ENCODE peak calls at places on chromosomes 11 and 22, in nine cellular contexts. N, G, Y, R, W, L, D, A and S are unnamed samples.

GRCh38 chr11:118106789-118107335 is 20.1 kb upstream of the SMIM35 start:
- DNase-seq in N (no peak), G (no peak), Y (no peak), R (no peak), W (no peak), L (no peak), D (peak), A (no peak), S (no peak)

GRCh38 chr11:2923446-2924375 is 5.5 kb downstream of the PHLDA2 start:
- DNase-seq in N (no peak), G (no peak), Y (no peak), R (no peak), W (no peak), L (no peak), D (no peak), A (no peak), S (no peak)

GRCh38 chr11:72217856-72218745 is 1.5 kb downstream of the FOLR2 start:
- DNase-seq in N (no peak), G (no peak), Y (no peak), R (no peak), W (peak), L (no peak), D (no peak), A (no peak), S (no peak)

GRCh38 chr22:19478466-19479357 is at the start of gene UFD1:
- DNase-seq in N (peak), G (peak), Y (peak), R (peak), W (peak), L (peak), D (peak), A (peak), S (peak)

GRCh38 chr22:44170470-44170869 is 10.3 kb upstream of the PARVG start:
- DNase-seq in N (no peak), G (no peak), Y (no peak), R (no peak), W (no peak), L (no peak), D (no peak), A (no peak), S (no peak)

GRCh38 chr22:20996598-20997535 is 5.1 kb downstream of the THAP7 start:
- DNase-seq in N (no peak), G (no peak), Y (no peak), R (no peak), W (no peak), L (no peak), D (no peak), A (no peak), S (no peak)

GRCh38 chr11:57303990-57304579 is 20.7 kb downstream of the TNKS1BP1 start:
- DNase-seq in N (no peak), G (no peak), Y (no peak), R (peak), W (no peak), L (no peak), D (no peak), A (peak), S (no peak)

GRCh38 chr22:49645791-49646550 is 181.7 kb downstream of the BRD1 start:
- DNase-seq in N (no peak), G (no peak), Y (no peak), R (no peak), W (no peak), L (no peak), D (no peak), A (no peak), S (no peak)

GRCh38 chr11:1861435-1862411 is 8.8 kb downstream of the LSP1 start:
- DNase-seq in N (no peak), G (no peak), Y (no peak), R (no peak), W (no peak), L (no peak), D (no peak), A (no peak), S (no peak)